ENCODE peak calls at places on chromosome 22, in five cellular contexts. G is sciatic nerve, F is RPMI7951, N is tibial artery, S is endothelial cell. I is an unnamed sample.

GRCh38 chr22:31947296-31947695 is 3.0 kb downstream of the YWHAH start:
- DNase-seq in S (no peak), F (peak), G (no peak), N (no peak), I (no peak)

GRCh38 chr22:49324527-49325491 is 502.9 kb downstream of the BRD1 start:
- DNase-seq in S (no peak), F (no peak), N (no peak), G (peak), I (no peak)

GRCh38 chr22:35175392-35175791 is 81.9 kb upstream of the HMGXB4 start:
- DNase-seq in S (no peak), G (no peak), N (no peak), F (no peak), I (no peak)

GRCh38 chr22:17120281-17120680 is 879 bp downstream of the TMEM121B start:
- DNase-seq in G (peak), F (peak), S (peak), N (no peak), I (no peak)

GRCh38 chr22:39601180-39601535 is 30.6 kb downstream of the CACNA1I start:
- DNase-seq in S (no peak), N (no peak), G (no peak), F (no peak), I (no peak)

GRCh38 chr22:25139062-25139461 is 60.6 kb upstream of the CRYBB3 start:
- DNase-seq in G (no peak), N (no peak), F (peak), S (no peak), I (no peak)

GRCh38 chr22:49548356-49549202 is 279.1 kb downstream of the BRD1 start:
- DNase-seq in G (no peak), N (peak), F (no peak), S (no peak), I (no peak)

GRCh38 chr22:27801197-27801615 is 350 bp downstream of the MN1 start:
- DNase-seq in S (peak), N (no peak), F (no peak), G (no peak), I (no peak)

GRCh38 chr22:19876314-19876940 is 21.8 kb upstream of the GNB1L start:
- DNase-seq in N (no peak), S (no peak), G (peak), F (no peak), I (no peak)

GRCh38 chr22:36946436-36947158 is 33.2 kb downstream of the CSF2RB start:
- DNase-seq in G (no peak), F (peak), S (no peak), N (no peak), I (no peak)

GRCh38 chr22:41300661-41301060 is 664 bp upstream of the ZC3H7B start:
- DNase-seq in G (no peak), N (no peak), S (no peak), F (no peak), I (no peak)

GRCh38 chr22:44928711-44929347 is 81.0 kb downstream of the PHF21B start:
- DNase-seq in N (no peak), S (no peak), G (no peak), F (no peak), I (no peak)

GRCh38 chr22:36027960-36028645 is 521 bp downstream of the RBFOX2 start:
- DNase-seq in F (no peak), S (peak), N (no peak), G (peak), I (peak)

GRCh38 chr22:26894766-26895485 is 237.5 kb downstream of the MIAT start:
- DNase-seq in N (no peak), F (peak), S (no peak), G (no peak), I (no peak)

GRCh38 chr22:39170825-39171622 is 18.5 kb upstream of the CBX7 start:
- DNase-seq in F (peak), N (peak), S (peak), G (peak), I (peak)

GRCh38 chr22:40031766-40032470 is 37.2 kb downstream of the FAM83F start:
- DNase-seq in G (peak), N (no peak), S (no peak), F (no peak), I (no peak)